ENCODE peak calls at places on chromosomes 3 and 15, in seven cellular contexts. U is heart left ventricle, J is psoas muscle, C is Karpas-422, V is astrocyte, X is ovary, I is brain microvascular endothelial cell. M is an unnamed sample.
A peak's percentile ranks its signal among the peaks of the same experiment; 100 is the strongest.

GRCh38 chr3:81602781-81603180 is 158.7 kb downstream of the GBE1 start:
- DNase-seq in U (no peak), J (no peak), C (no peak), V (peak; percentile 36), X (no peak), I (peak; percentile 32), M (no peak)

GRCh38 chr3:71262368-71263265 is 320.9 kb downstream of the FOXP1 start:
- DNase-seq in U (no peak), J (no peak), C (peak; percentile 60), V (no peak), X (no peak), I (no peak), M (no peak)

GRCh38 chr15:42012241-42012640 is 8.6 kb downstream of the PLA2G4E start:
- DNase-seq in U (no peak), J (no peak), C (no peak), V (no peak), X (no peak), I (no peak), M (no peak)

GRCh38 chr3:65439641-65440040 is 599.1 kb downstream of the MAGI1 start:
- DNase-seq in U (peak; percentile 69), J (peak; percentile 21), C (peak; percentile 73), V (peak; percentile 25), X (no peak), I (peak; percentile 47), M (no peak)

GRCh38 chr3:119604878-119605277 is 7.2 kb downstream of the PLA1A start:
- DNase-seq in U (no peak), J (no peak), C (no peak), V (peak; percentile 80), X (no peak), I (peak; percentile 53), M (no peak)

GRCh38 chr15:70752142-70752754 is 11.1 kb downstream of the UACA start:
- DNase-seq in U (peak; percentile 80), J (peak; percentile 55), C (no peak), V (no peak), X (no peak), I (no peak), M (no peak)

GRCh38 chr15:89383635-89384604 is 49.3 kb upstream of the POLG start:
- DNase-seq in U (peak; percentile 72), J (no peak), C (no peak), V (peak; percentile 8), X (peak; percentile 59), I (no peak), M (no peak)

GRCh38 chr3:186665484-186666188 is at the start of gene HRG:
- DNase-seq in U (no peak), J (no peak), C (no peak), V (no peak), X (no peak), I (no peak), M (no peak)

GRCh38 chr3:89227634-89228033 is 120.2 kb downstream of the EPHA3 start:
- DNase-seq in U (no peak), J (no peak), C (no peak), V (peak; percentile 23), X (no peak), I (peak; percentile 3), M (no peak)

GRCh38 chr3:107965141-107965540 is 125.7 kb downstream of the CD47 start:
- DNase-seq in U (no peak), J (no peak), C (no peak), V (no peak), X (no peak), I (no peak), M (no peak)

GRCh38 chr3:25478358-25478757 is 50.3 kb downstream of the RARB start:
- DNase-seq in U (no peak), J (no peak), C (no peak), V (no peak), X (no peak), I (no peak), M (no peak)

GRCh38 chr3:143811602-143812001 is 36.7 kb downstream of the SLC9A9 start:
- DNase-seq in U (peak; percentile 61), J (peak; percentile 61), C (no peak), V (no peak), X (peak; percentile 49), I (no peak), M (no peak)

GRCh38 chr3:141147657-141148056 is 84.0 kb upstream of the PXYLP1 start:
- DNase-seq in U (no peak), J (no peak), C (no peak), V (no peak), X (no peak), I (no peak), M (peak; percentile 64)

GRCh38 chr3:120094776-120095225 is 554 bp upstream of the GSK3B start:
- DNase-seq in U (peak; percentile 100), J (peak; percentile 99), C (peak; percentile 100), V (peak; percentile 100), X (peak; percentile 100), I (peak; percentile 100), M (peak; percentile 100)

GRCh38 chr15:96362759-96363678 is 32.5 kb downstream of the NR2F2 start:
- DNase-seq in U (no peak), J (no peak), C (no peak), V (no peak), X (no peak), I (no peak), M (no peak)

GRCh38 chr3:46130631-46131310 is 77.3 kb downstream of the CCR1 start:
- DNase-seq in U (no peak), J (no peak), C (no peak), V (no peak), X (no peak), I (no peak), M (no peak)

GRCh38 chr15:79769081-79769481 is 127.7 kb downstream of the MTHFS start:
- DNase-seq in U (no peak), J (no peak), C (peak; percentile 75), V (no peak), X (no peak), I (peak; percentile 2), M (no peak)

GRCh38 chr3:71142440-71143161 is 440.9 kb downstream of the FOXP1 start:
- DNase-seq in U (no peak), J (no peak), C (peak; percentile 61), V (no peak), X (no peak), I (no peak), M (no peak)

GRCh38 chr15:43095243-43095642 is 10.6 kb downstream of the UBR1 start:
- DNase-seq in U (no peak), J (no peak), C (no peak), V (peak; percentile 84), X (no peak), I (peak; percentile 57), M (no peak)

GRCh38 chr3:138389841-138390581 is 41.6 kb downstream of the MRAS start:
- DNase-seq in U (peak; percentile 45), J (peak; percentile 53), C (peak; percentile 34), V (peak; percentile 98), X (peak; percentile 70), I (peak; percentile 93), M (peak; percentile 84)

DNA sequence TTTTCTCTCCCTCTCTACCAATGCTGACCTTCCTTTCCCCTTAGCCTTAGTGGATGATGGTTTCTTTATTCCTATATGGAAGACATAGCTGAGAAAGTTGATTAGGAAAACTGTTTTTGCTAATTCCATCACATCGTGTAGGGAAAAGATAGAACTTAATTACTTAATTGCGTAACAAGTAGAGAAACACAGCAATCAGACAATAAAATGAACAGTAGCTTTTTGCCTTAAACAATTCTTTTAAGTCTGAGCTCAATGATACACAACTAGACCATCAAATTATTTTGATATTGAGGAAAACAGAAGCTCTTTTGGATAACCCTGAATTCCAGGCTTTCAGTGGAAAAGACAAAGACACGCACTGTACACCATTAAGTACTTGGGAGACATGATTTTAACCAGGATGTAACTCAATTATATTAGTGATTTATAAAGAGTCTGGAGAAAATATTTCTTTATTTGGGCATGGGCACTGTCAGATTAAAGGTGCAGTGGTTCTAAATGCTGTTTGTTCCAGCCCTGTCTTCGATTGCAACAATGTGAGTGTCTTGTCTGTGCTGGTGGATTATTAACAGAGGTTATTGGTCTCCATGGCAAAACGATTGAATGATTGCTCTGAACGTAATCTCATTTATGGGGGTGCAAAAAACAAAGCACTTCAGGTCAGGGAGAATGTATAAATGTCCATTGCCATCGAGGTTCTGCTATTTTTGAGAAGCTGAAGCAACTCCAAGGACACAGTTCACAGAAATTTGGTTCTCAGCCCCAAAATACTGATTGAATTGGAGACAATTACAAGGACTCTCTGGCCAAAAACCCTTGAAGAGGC is at the start of gene TM4SF4:
- DNase-seq in U (no peak), J (no peak), C (no peak), V (no peak), X (no peak), I (no peak), M (no peak)
- H3K27ac ChIP-seq in U (no peak within 1 kb of the TSS), J (peak within 1 kb of the TSS; percentile 71), C (no peak within 1 kb of the TSS), V (peak within 1 kb of the TSS; percentile 71), X (peak within 1 kb of the TSS; percentile 11), I (peak within 1 kb of the TSS; percentile 55), M (peak within 1 kb of the TSS; percentile 31)

GRCh38 chr3:33218072-33218445 is 551 bp downstream of the SUSD5 start:
- DNase-seq in U (no peak), J (no peak), C (no peak), V (peak; percentile 10), X (no peak), I (peak; percentile 10), M (no peak)
- H3K27ac ChIP-seq in U (no peak overlapping the region), J (no peak overlapping the region), C (no peak overlapping the region), V (no peak overlapping the region), X (no peak overlapping the region), I (no peak overlapping the region), M (no peak overlapping the region)

GRCh38 chr3:27449530-27450150 is 34.5 kb downstream of the SLC4A7 start:
- DNase-seq in U (no peak), J (no peak), C (no peak), V (no peak), X (no peak), I (no peak), M (no peak)
- H3K27ac ChIP-seq in U (no peak overlapping the region), J (no peak overlapping the region), C (no peak overlapping the region), V (no peak overlapping the region), X (no peak overlapping the region), I (no peak overlapping the region), M (no peak overlapping the region)

GRCh38 chr15:28921925-28922711 is 36.3 kb downstream of the APBA2 start:
- DNase-seq in U (no peak), J (no peak), C (peak; percentile 44), V (no peak), X (no peak), I (no peak), M (no peak)

GRCh38 chr15:28920781-28921331 is 35.1 kb downstream of the APBA2 start:
- DNase-seq in U (no peak), J (no peak), C (no peak), V (no peak), X (no peak), I (no peak), M (no peak)

GRCh38 chr15:28921336-28921735 is 35.6 kb downstream of the APBA2 start:
- DNase-seq in U (no peak), J (no peak), C (no peak), V (no peak), X (no peak), I (no peak), M (no peak)

GRCh38 chr15:28922712-28923012 is 36.9 kb downstream of the APBA2 start:
- DNase-seq in U (no peak), J (no peak), C (no peak), V (no peak), X (no peak), I (no peak), M (no peak)

DNA sequence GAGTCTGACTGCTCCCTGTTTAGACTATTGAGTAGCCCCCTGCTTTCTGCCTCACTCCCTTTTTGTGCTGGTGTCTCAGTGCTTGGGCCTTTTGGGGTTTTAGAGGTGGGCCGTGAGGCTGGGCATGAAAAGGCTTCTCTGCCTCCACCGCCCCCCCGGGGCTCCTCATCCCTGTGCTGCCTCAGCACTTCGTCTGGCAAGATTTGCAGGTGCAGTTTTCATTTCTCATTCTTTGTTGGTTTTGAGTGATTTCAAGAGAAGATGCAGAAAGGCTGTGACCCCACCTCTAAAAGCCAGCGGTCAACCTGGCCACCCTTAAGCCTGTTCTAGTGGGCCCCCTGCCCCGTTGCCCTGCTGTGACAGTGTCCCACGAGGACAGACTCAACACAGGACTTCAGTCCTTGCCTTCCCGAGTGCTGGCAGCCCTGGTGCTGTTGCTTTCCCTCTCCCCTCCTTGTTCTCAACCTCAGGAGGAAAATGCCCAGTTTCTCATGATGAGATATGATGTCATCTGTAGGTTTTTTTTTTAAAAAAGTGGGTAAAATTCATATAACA is 38.0 kb downstream of the APBA2 start:
- DNase-seq in U (no peak), J (no peak), C (no peak), V (no peak), X (no peak), I (no peak), M (no peak)
- H3K27ac ChIP-seq in U (no peak overlapping the region), J (no peak overlapping the region), C (no peak overlapping the region), V (no peak overlapping the region), X (no peak overlapping the region), I (no peak overlapping the region), M (no peak overlapping the region)